ENCODE peak calls at places on chromosome 4, in eight cellular contexts. One of them, this sample, is unnamed.

GRCh38 chr4:147247577-147247976 is 233.3 kb upstream of the EDNRA start:
- DNase-seq in GM10248: no peak
- DNase-seq in activated gamma-delta T cell treated with Interleukin-2 at 50 U/mL for 16 hours: no peak
- DNase-seq in amygdala: no peak
- DNase-seq in SK-MEL-5: no peak
- DNase-seq in HEK293T: no peak
- DNase-seq in adipocyte: no peak
- DNase-seq in RPMI7951: peak; percentile 6
- DNase-seq in this sample: no peak

GRCh38 chr4:4226606-4227438 is at the start of gene OTOP1:
- DNase-seq in SK-MEL-5: no peak
- DNase-seq in amygdala: no peak
- DNase-seq in adipocyte: no peak
- DNase-seq in GM10248: no peak
- DNase-seq in HEK293T: no peak
- DNase-seq in RPMI7951: no peak
- DNase-seq in activated gamma-delta T cell treated with Interleukin-2 at 50 U/mL for 16 hours: no peak
- DNase-seq in this sample: no peak

GRCh38 chr4:87092389-87093141 is 127.9 kb downstream of the KLHL8 start:
- DNase-seq in SK-MEL-5: peak; percentile 31
- DNase-seq in HEK293T: peak; percentile 44
- DNase-seq in RPMI7951: peak; percentile 76
- DNase-seq in amygdala: no peak
- DNase-seq in GM10248: peak; percentile 31
- DNase-seq in activated gamma-delta T cell treated with Interleukin-2 at 50 U/mL for 16 hours: no peak
- DNase-seq in adipocyte: peak; percentile 84
- DNase-seq in this sample: no peak

GRCh38 chr4:140049924-140050681 is 103.9 kb downstream of the MAML3 start:
- DNase-seq in RPMI7951: peak; percentile 56
- DNase-seq in GM10248: peak; percentile 25
- DNase-seq in HEK293T: peak; percentile 54
- DNase-seq in amygdala: no peak
- DNase-seq in adipocyte: peak; percentile 37
- DNase-seq in activated gamma-delta T cell treated with Interleukin-2 at 50 U/mL for 16 hours: no peak
- DNase-seq in SK-MEL-5: peak; percentile 87
- DNase-seq in this sample: no peak

GRCh38 chr4:73952352-73952751 is 29.5 kb downstream of the PF4 start:
- DNase-seq in RPMI7951: no peak
- DNase-seq in HEK293T: no peak
- DNase-seq in activated gamma-delta T cell treated with Interleukin-2 at 50 U/mL for 16 hours: no peak
- DNase-seq in GM10248: no peak
- DNase-seq in adipocyte: no peak
- DNase-seq in SK-MEL-5: no peak
- DNase-seq in amygdala: no peak
- DNase-seq in this sample: no peak

GRCh38 chr4:139764686-139765085 is 99.1 kb downstream of the MGST2 start:
- DNase-seq in GM10248: no peak
- DNase-seq in adipocyte: no peak
- DNase-seq in HEK293T: no peak
- DNase-seq in activated gamma-delta T cell treated with Interleukin-2 at 50 U/mL for 16 hours: no peak
- DNase-seq in amygdala: no peak
- DNase-seq in SK-MEL-5: no peak
- DNase-seq in RPMI7951: no peak
- DNase-seq in this sample: no peak

GRCh38 chr4:162645381-162645780 is 481.6 kb upstream of the FSTL5 start:
- DNase-seq in amygdala: no peak
- DNase-seq in adipocyte: no peak
- DNase-seq in GM10248: no peak
- DNase-seq in HEK293T: no peak
- DNase-seq in activated gamma-delta T cell treated with Interleukin-2 at 50 U/mL for 16 hours: no peak
- DNase-seq in SK-MEL-5: no peak
- DNase-seq in RPMI7951: no peak
- DNase-seq in this sample: no peak

GRCh38 chr4:72744103-72744725 is 175.2 kb upstream of the ADAMTS3 start:
- DNase-seq in HEK293T: no peak
- DNase-seq in RPMI7951: peak; percentile 3
- DNase-seq in SK-MEL-5: peak; percentile 34
- DNase-seq in amygdala: no peak
- DNase-seq in adipocyte: no peak
- DNase-seq in activated gamma-delta T cell treated with Interleukin-2 at 50 U/mL for 16 hours: no peak
- DNase-seq in GM10248: no peak
- DNase-seq in this sample: no peak

GRCh38 chr4:16745009-16745408 is 153.4 kb downstream of the LDB2 start:
- DNase-seq in RPMI7951: peak; percentile 18
- DNase-seq in GM10248: no peak
- DNase-seq in adipocyte: peak; percentile 76
- DNase-seq in HEK293T: no peak
- DNase-seq in activated gamma-delta T cell treated with Interleukin-2 at 50 U/mL for 16 hours: no peak
- DNase-seq in SK-MEL-5: no peak
- DNase-seq in amygdala: no peak
- DNase-seq in this sample: no peak

GRCh38 chr4:19913670-19914069 is 338.0 kb upstream of the SLIT2 start:
- DNase-seq in HEK293T: no peak
- DNase-seq in activated gamma-delta T cell treated with Interleukin-2 at 50 U/mL for 16 hours: no peak
- DNase-seq in GM10248: no peak
- DNase-seq in adipocyte: peak; percentile 2
- DNase-seq in amygdala: no peak
- DNase-seq in SK-MEL-5: no peak
- DNase-seq in RPMI7951: no peak
- DNase-seq in this sample: no peak

GRCh38 chr4:56386091-56386490 is 1.2 kb downstream of the AASDH start:
- DNase-seq in adipocyte: no peak
- DNase-seq in GM10248: no peak
- DNase-seq in activated gamma-delta T cell treated with Interleukin-2 at 50 U/mL for 16 hours: no peak
- DNase-seq in SK-MEL-5: no peak
- DNase-seq in amygdala: no peak
- DNase-seq in RPMI7951: no peak
- DNase-seq in HEK293T: no peak
- DNase-seq in this sample: no peak

GRCh38 chr4:18291313-18291712 is 269.8 kb upstream of the LCORL start:
- DNase-seq in activated gamma-delta T cell treated with Interleukin-2 at 50 U/mL for 16 hours: no peak
- DNase-seq in amygdala: no peak
- DNase-seq in adipocyte: no peak
- DNase-seq in GM10248: no peak
- DNase-seq in RPMI7951: peak; percentile 0
- DNase-seq in SK-MEL-5: no peak
- DNase-seq in HEK293T: no peak
- DNase-seq in this sample: no peak